ENCODE peak calls at places on chromosomes 13 and 19, in ten cellular contexts. One of them, this sample, is unnamed. For H3K4me1, the result is how much of the 10 kb centered on the place peaks cover.

GRCh38 chr13:40520916-40521315 is 145.5 kb downstream of the FOXO1 start:
- DNase-seq in heart left ventricle: no peak
- DNase-seq in sigmoid colon: no peak
- DNase-seq in body of pancreas: no peak
- DNase-seq in uterus: no peak
- DNase-seq in gastrocnemius medialis: no peak
- DNase-seq in cardiac muscle cell: no peak
- DNase-seq in left lung: no peak
- DNase-seq in thoracic aorta: no peak
- DNase-seq in colonic mucosa: no peak
- DNase-seq in this sample: no peak

GRCh38 chr13:27851481-27851880 is 59.2 kb downstream of the GSX1 start:
- DNase-seq in sigmoid colon: no peak
- DNase-seq in cardiac muscle cell: no peak
- DNase-seq in colonic mucosa: no peak
- DNase-seq in left lung: no peak
- DNase-seq in uterus: no peak
- DNase-seq in heart left ventricle: no peak
- DNase-seq in thoracic aorta: no peak
- DNase-seq in gastrocnemius medialis: no peak
- DNase-seq in body of pancreas: no peak
- DNase-seq in this sample: no peak

GRCh38 chr19:7706662-7707454 is 4.9 kb upstream of the FCER2 start:
- DNase-seq in thoracic aorta: no peak
- DNase-seq in left lung: no peak
- DNase-seq in gastrocnemius medialis: no peak
- DNase-seq in body of pancreas: no peak
- DNase-seq in heart left ventricle: no peak
- DNase-seq in colonic mucosa: no peak
- DNase-seq in cardiac muscle cell: no peak
- DNase-seq in uterus: no peak
- DNase-seq in sigmoid colon: no peak
- DNase-seq in this sample: no peak

GRCh38 chr19:11693505-11694499 is 44.9 kb downstream of the ZNF823 start:
- DNase-seq in heart left ventricle: no peak
- DNase-seq in uterus: no peak
- DNase-seq in colonic mucosa: peak
- DNase-seq in cardiac muscle cell: peak
- DNase-seq in gastrocnemius medialis: no peak
- DNase-seq in body of pancreas: no peak
- DNase-seq in sigmoid colon: no peak
- DNase-seq in thoracic aorta: no peak
- DNase-seq in left lung: no peak
- DNase-seq in this sample: peak

GRCh38 chr13:75760182-75760981 is 124.3 kb downstream of the LMO7 start:
- DNase-seq in gastrocnemius medialis: peak
- DNase-seq in body of pancreas: peak
- DNase-seq in cardiac muscle cell: peak
- DNase-seq in thoracic aorta: no peak
- DNase-seq in colonic mucosa: peak
- DNase-seq in heart left ventricle: peak
- DNase-seq in uterus: no peak
- DNase-seq in left lung: no peak
- DNase-seq in sigmoid colon: no peak
- DNase-seq in this sample: peak

GRCh38 chr19:32843716-32844245 is 25.8 kb downstream of the SLC7A9 start:
- DNase-seq in sigmoid colon: no peak
- DNase-seq in heart left ventricle: no peak
- DNase-seq in left lung: no peak
- DNase-seq in gastrocnemius medialis: no peak
- DNase-seq in thoracic aorta: no peak
- DNase-seq in colonic mucosa: no peak
- DNase-seq in body of pancreas: no peak
- DNase-seq in uterus: no peak
- DNase-seq in cardiac muscle cell: no peak
- DNase-seq in this sample: no peak

GRCh38 chr13:24168392-24168750 is 7.9 kb downstream of the SPATA13 start:
- DNase-seq in heart left ventricle: no peak
- DNase-seq in gastrocnemius medialis: no peak
- DNase-seq in body of pancreas: no peak
- DNase-seq in uterus: no peak
- DNase-seq in thoracic aorta: no peak
- DNase-seq in cardiac muscle cell: no peak
- DNase-seq in left lung: no peak
- DNase-seq in sigmoid colon: no peak
- DNase-seq in colonic mucosa: no peak
- DNase-seq in this sample: no peak

GRCh38 chr19:44756089-44756562 is 7.6 kb downstream of the BCL3 start:
- DNase-seq in sigmoid colon: no peak
- DNase-seq in colonic mucosa: no peak
- DNase-seq in left lung: no peak
- DNase-seq in body of pancreas: peak
- DNase-seq in gastrocnemius medialis: no peak
- DNase-seq in thoracic aorta: no peak
- DNase-seq in heart left ventricle: no peak
- DNase-seq in cardiac muscle cell: no peak
- DNase-seq in uterus: no peak
- DNase-seq in this sample: no peak

GRCh38 chr19:17680235-17680722 is 7.9 kb downstream of the UNC13A start:
- DNase-seq in sigmoid colon: peak
- DNase-seq in uterus: peak
- DNase-seq in colonic mucosa: peak
- DNase-seq in thoracic aorta: peak
- DNase-seq in cardiac muscle cell: peak
- DNase-seq in body of pancreas: peak
- DNase-seq in gastrocnemius medialis: peak
- DNase-seq in heart left ventricle: peak
- DNase-seq in left lung: peak
- DNase-seq in this sample: peak

GRCh38 chr13:62293081-62293480 is 877.4 kb upstream of the PCDH20 start:
- DNase-seq in colonic mucosa: no peak
- DNase-seq in left lung: no peak
- DNase-seq in body of pancreas: no peak
- DNase-seq in uterus: no peak
- DNase-seq in cardiac muscle cell: no peak
- DNase-seq in sigmoid colon: no peak
- DNase-seq in gastrocnemius medialis: no peak
- DNase-seq in heart left ventricle: no peak
- DNase-seq in thoracic aorta: no peak
- DNase-seq in this sample: no peak

GRCh38 chr13:20174656-20175405 is 14.0 kb upstream of the GJA3 start:
- DNase-seq in body of pancreas: peak
- DNase-seq in cardiac muscle cell: no peak
- DNase-seq in uterus: peak
- DNase-seq in left lung: peak
- DNase-seq in sigmoid colon: peak
- DNase-seq in colonic mucosa: peak
- DNase-seq in thoracic aorta: peak
- DNase-seq in heart left ventricle: peak
- DNase-seq in gastrocnemius medialis: peak
- DNase-seq in this sample: no peak

GRCh38 chr19:18297308-18297707 is 15.9 kb upstream of the JUND start:
- DNase-seq in colonic mucosa: no peak
- DNase-seq in thoracic aorta: no peak
- DNase-seq in cardiac muscle cell: no peak
- DNase-seq in gastrocnemius medialis: no peak
- DNase-seq in left lung: no peak
- DNase-seq in body of pancreas: no peak
- DNase-seq in sigmoid colon: no peak
- DNase-seq in heart left ventricle: no peak
- DNase-seq in uterus: peak
- DNase-seq in this sample: no peak

GRCh38 chr19:40990972-40991381 is at the start of gene CYP2B6:
- DNase-seq in colonic mucosa: peak
- DNase-seq in uterus: no peak
- DNase-seq in gastrocnemius medialis: no peak
- DNase-seq in body of pancreas: no peak
- DNase-seq in left lung: no peak
- DNase-seq in thoracic aorta: no peak
- DNase-seq in cardiac muscle cell: no peak
- DNase-seq in sigmoid colon: no peak
- DNase-seq in heart left ventricle: no peak
- DNase-seq in this sample: no peak

GRCh38 chr13:114000151-114001040 is 26.5 kb upstream of the C13orf46 start:
- DNase-seq in body of pancreas: no peak
- DNase-seq in colonic mucosa: no peak
- DNase-seq in cardiac muscle cell: no peak
- DNase-seq in left lung: peak
- DNase-seq in sigmoid colon: no peak
- DNase-seq in gastrocnemius medialis: no peak
- DNase-seq in uterus: no peak
- DNase-seq in thoracic aorta: no peak
- DNase-seq in heart left ventricle: no peak
- DNase-seq in this sample: peak

GRCh38 chr13:110616103-110617101 is 1.1 kb downstream of the NAXD start:
- DNase-seq in colonic mucosa: peak
- DNase-seq in uterus: no peak
- DNase-seq in sigmoid colon: no peak
- DNase-seq in thoracic aorta: peak
- DNase-seq in body of pancreas: peak
- DNase-seq in cardiac muscle cell: no peak
- DNase-seq in heart left ventricle: peak
- DNase-seq in left lung: no peak
- DNase-seq in gastrocnemius medialis: peak
- DNase-seq in this sample: peak
- TF ChIP-seq CTCF in colonic mucosa: no peak
- TF ChIP-seq CTCF in uterus: no peak
- TF ChIP-seq CTCF in sigmoid colon: no peak
- TF ChIP-seq CTCF in thoracic aorta: no peak
- TF ChIP-seq CTCF in body of pancreas: no peak
- TF ChIP-seq CTCF in cardiac muscle cell: peak
- TF ChIP-seq CTCF in heart left ventricle: no peak
- TF ChIP-seq CTCF in left lung: no peak
- TF ChIP-seq CTCF in gastrocnemius medialis: no peak
- TF ChIP-seq CTCF in this sample: no peak

GRCh38 chr13:38135590-38135989 is 214.1 kb upstream of the UFM1 start:
- DNase-seq in body of pancreas: no peak
- DNase-seq in left lung: no peak
- DNase-seq in colonic mucosa: no peak
- DNase-seq in gastrocnemius medialis: no peak
- DNase-seq in sigmoid colon: no peak
- DNase-seq in heart left ventricle: no peak
- DNase-seq in uterus: no peak
- DNase-seq in thoracic aorta: no peak
- DNase-seq in cardiac muscle cell: peak
- DNase-seq in this sample: no peak
- H3K27ac ChIP-seq in body of pancreas: no peak
- H3K27ac ChIP-seq in left lung: no peak
- H3K27ac ChIP-seq in colonic mucosa: no peak
- H3K27ac ChIP-seq in gastrocnemius medialis: no peak
- H3K27ac ChIP-seq in sigmoid colon: no peak
- H3K27ac ChIP-seq in heart left ventricle: no peak
- H3K27ac ChIP-seq in uterus: no peak
- H3K27ac ChIP-seq in thoracic aorta: no peak
- H3K27ac ChIP-seq in cardiac muscle cell: no peak
- H3K27ac ChIP-seq in this sample: no peak

GRCh38 chr19:38838208-38838985 is 6.8 kb upstream of the ECH1 start:
- DNase-seq in left lung: no peak
- DNase-seq in body of pancreas: peak
- DNase-seq in sigmoid colon: no peak
- DNase-seq in heart left ventricle: peak
- DNase-seq in uterus: no peak
- DNase-seq in thoracic aorta: no peak
- DNase-seq in colonic mucosa: no peak
- DNase-seq in gastrocnemius medialis: peak
- DNase-seq in cardiac muscle cell: no peak
- DNase-seq in this sample: no peak

GRCh38 chr19:38837656-38838121 is 6.1 kb upstream of the ECH1 start:
- DNase-seq in left lung: no peak
- DNase-seq in gastrocnemius medialis: no peak
- DNase-seq in uterus: no peak
- DNase-seq in body of pancreas: peak
- DNase-seq in sigmoid colon: no peak
- DNase-seq in heart left ventricle: peak
- DNase-seq in colonic mucosa: no peak
- DNase-seq in thoracic aorta: no peak
- DNase-seq in cardiac muscle cell: no peak
- DNase-seq in this sample: no peak

GRCh38 chr19:38840583-38840968 is 9.0 kb upstream of the ECH1 start:
- DNase-seq in left lung: no peak
- DNase-seq in thoracic aorta: no peak
- DNase-seq in colonic mucosa: no peak
- DNase-seq in sigmoid colon: no peak
- DNase-seq in heart left ventricle: no peak
- DNase-seq in gastrocnemius medialis: peak
- DNase-seq in cardiac muscle cell: no peak
- DNase-seq in body of pancreas: peak
- DNase-seq in uterus: no peak
- DNase-seq in this sample: no peak

GRCh38 chr19:38839816-38840582 is 8.4 kb upstream of the ECH1 start:
- DNase-seq in thoracic aorta: no peak
- DNase-seq in gastrocnemius medialis: peak
- DNase-seq in left lung: no peak
- DNase-seq in uterus: no peak
- DNase-seq in sigmoid colon: no peak
- DNase-seq in colonic mucosa: no peak
- DNase-seq in heart left ventricle: no peak
- DNase-seq in body of pancreas: peak
- DNase-seq in cardiac muscle cell: no peak
- DNase-seq in this sample: no peak

DNA sequence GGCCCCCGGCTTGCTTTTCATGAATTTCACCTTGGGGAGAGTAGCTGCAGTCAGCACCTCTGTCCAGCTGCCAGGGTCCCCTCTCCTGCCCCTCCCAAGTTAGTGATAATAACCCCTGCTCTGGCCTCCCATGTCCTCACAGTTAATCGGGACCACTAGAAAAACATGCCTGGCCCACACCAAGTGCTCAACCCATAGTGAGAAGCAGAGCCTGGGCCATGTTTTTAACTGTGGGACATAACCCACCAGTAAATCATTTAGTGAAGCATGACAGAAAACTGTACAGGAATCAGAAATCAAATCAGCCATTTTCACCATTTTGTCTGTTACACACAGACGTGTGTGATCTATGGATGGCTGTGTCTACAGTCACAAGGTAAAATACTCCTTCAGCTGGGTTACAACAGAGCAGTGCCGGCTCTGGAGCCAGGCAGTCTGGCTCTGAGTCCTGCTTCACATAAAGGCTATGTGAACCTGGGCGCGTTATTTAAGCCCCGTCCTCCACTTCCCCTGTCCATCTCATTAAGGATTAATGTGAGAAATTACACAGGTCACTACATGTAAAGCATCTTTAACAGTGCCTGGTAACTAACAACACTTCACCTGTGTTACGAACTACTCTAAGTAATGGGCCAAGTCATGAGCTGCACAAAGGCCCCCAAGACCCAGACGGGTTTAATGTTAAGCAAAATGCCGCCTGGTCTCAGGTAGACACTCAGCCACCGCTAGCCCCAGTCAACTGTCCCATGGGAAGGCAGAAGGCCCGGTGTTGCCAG is 7.6 kb upstream of the ECH1 start:
- DNase-seq in gastrocnemius medialis: peak
- DNase-seq in left lung: no peak
- DNase-seq in body of pancreas: no peak
- DNase-seq in heart left ventricle: no peak
- DNase-seq in thoracic aorta: no peak
- DNase-seq in uterus: no peak
- DNase-seq in colonic mucosa: no peak
- DNase-seq in cardiac muscle cell: no peak
- DNase-seq in sigmoid colon: no peak
- DNase-seq in this sample: no peak
- H3K4me1 ChIP-seq in gastrocnemius medialis: half or more
- H3K4me1 ChIP-seq in left lung: under half
- H3K4me1 ChIP-seq in body of pancreas: half or more
- H3K4me1 ChIP-seq in heart left ventricle: under half
- H3K4me1 ChIP-seq in thoracic aorta: under half
- H3K4me1 ChIP-seq in uterus: under half
- H3K4me1 ChIP-seq in colonic mucosa: under half
- H3K4me1 ChIP-seq in cardiac muscle cell: under half
- H3K4me1 ChIP-seq in sigmoid colon: under half
- H3K4me1 ChIP-seq in this sample: under half

GRCh38 chr19:52993342-52994178 is 20.2 kb upstream of the ERVV-1 start:
- DNase-seq in thoracic aorta: peak
- DNase-seq in gastrocnemius medialis: peak
- DNase-seq in body of pancreas: peak
- DNase-seq in colonic mucosa: peak
- DNase-seq in uterus: peak
- DNase-seq in cardiac muscle cell: peak
- DNase-seq in left lung: peak
- DNase-seq in sigmoid colon: peak
- DNase-seq in heart left ventricle: peak
- DNase-seq in this sample: peak
- TF ChIP-seq CTCF in thoracic aorta: peak
- TF ChIP-seq CTCF in gastrocnemius medialis: peak
- TF ChIP-seq CTCF in body of pancreas: peak
- TF ChIP-seq CTCF in colonic mucosa: peak
- TF ChIP-seq CTCF in uterus: peak
- TF ChIP-seq CTCF in cardiac muscle cell: peak
- TF ChIP-seq CTCF in left lung: peak
- TF ChIP-seq CTCF in sigmoid colon: peak
- TF ChIP-seq CTCF in heart left ventricle: peak
- TF ChIP-seq CTCF in this sample: peak

This sample was measured in thyroid gland.